ENCODE peak calls at places on chromosomes 13 and 19, in six cellular contexts. R is AG04450, I is heart right ventricle, N is IMR-90, D is thoracic aorta, Q is cardiac muscle cell. E is an unnamed sample. For H3K27me3, the result is how much of the 10 kb centered on the place peaks cover.

GRCh38 chr19:869245-870177 is 10.0 kb downstream of the CFD start:
- DNase-seq in R (peak), I (peak), N (peak), D (peak), Q (peak), E (no peak)

GRCh38 chr19:401836-402535 is 7.0 kb downstream of the C2CD4C start:
- DNase-seq in R (no peak), I (peak), N (no peak), D (no peak), Q (no peak), E (no peak)

GRCh38 chr13:79525458-79525857 is 44.5 kb downstream of the NDFIP2 start:
- DNase-seq in R (no peak), I (no peak), N (no peak), D (no peak), Q (peak), E (no peak)

GRCh38 chr19:41792513-41793413 is 3.6 kb upstream of the CEACAM3 start:
- DNase-seq in R (no peak), I (peak), N (peak), D (no peak), Q (peak), E (peak)

GRCh38 chr13:107457686-107458085 is 757.6 kb downstream of the LIG4 start:
- DNase-seq in R (no peak), I (no peak), N (no peak), D (no peak), Q (no peak), E (no peak)

GRCh38 chr13:73782781-73783180 is 351.4 kb downstream of the KLF12 start:
- DNase-seq in R (peak), I (no peak), N (peak), D (no peak), Q (no peak), E (no peak)

GRCh38 chr13:107138468-107138867 is 570.5 kb upstream of the ARGLU1 start:
- DNase-seq in R (no peak), I (no peak), N (no peak), D (no peak), Q (no peak), E (no peak)

GRCh38 chr13:71758823-71759222 is 108.2 kb downstream of the DACH1 start:
- DNase-seq in R (no peak), I (no peak), N (no peak), D (no peak), Q (peak), E (no peak)

GRCh38 chr13:31627097-31627496 is 112.2 kb upstream of the RXFP2 start:
- DNase-seq in R (no peak), I (no peak), N (peak), D (no peak), Q (peak), E (no peak)

GRCh38 chr13:29925457-29925856 is 75.0 kb upstream of the UBL3 start:
- DNase-seq in R (no peak), I (peak), N (peak), D (peak), Q (peak), E (peak)

GRCh38 chr13:97364031-97364430 is 69.9 kb upstream of the RAP2A start:
- DNase-seq in R (no peak), I (no peak), N (no peak), D (no peak), Q (no peak), E (no peak)

GRCh38 chr13:28329395-28330158 is 165.4 kb downstream of the FLT1 start:
- DNase-seq in R (peak), I (no peak), N (peak), D (peak), Q (peak), E (peak)

GRCh38 chr13:50911937-50912624 is 2.5 kb downstream of the RNASEH2B start:
- DNase-seq in R (peak), I (peak), N (peak), D (peak), Q (peak), E (peak)

DNA sequence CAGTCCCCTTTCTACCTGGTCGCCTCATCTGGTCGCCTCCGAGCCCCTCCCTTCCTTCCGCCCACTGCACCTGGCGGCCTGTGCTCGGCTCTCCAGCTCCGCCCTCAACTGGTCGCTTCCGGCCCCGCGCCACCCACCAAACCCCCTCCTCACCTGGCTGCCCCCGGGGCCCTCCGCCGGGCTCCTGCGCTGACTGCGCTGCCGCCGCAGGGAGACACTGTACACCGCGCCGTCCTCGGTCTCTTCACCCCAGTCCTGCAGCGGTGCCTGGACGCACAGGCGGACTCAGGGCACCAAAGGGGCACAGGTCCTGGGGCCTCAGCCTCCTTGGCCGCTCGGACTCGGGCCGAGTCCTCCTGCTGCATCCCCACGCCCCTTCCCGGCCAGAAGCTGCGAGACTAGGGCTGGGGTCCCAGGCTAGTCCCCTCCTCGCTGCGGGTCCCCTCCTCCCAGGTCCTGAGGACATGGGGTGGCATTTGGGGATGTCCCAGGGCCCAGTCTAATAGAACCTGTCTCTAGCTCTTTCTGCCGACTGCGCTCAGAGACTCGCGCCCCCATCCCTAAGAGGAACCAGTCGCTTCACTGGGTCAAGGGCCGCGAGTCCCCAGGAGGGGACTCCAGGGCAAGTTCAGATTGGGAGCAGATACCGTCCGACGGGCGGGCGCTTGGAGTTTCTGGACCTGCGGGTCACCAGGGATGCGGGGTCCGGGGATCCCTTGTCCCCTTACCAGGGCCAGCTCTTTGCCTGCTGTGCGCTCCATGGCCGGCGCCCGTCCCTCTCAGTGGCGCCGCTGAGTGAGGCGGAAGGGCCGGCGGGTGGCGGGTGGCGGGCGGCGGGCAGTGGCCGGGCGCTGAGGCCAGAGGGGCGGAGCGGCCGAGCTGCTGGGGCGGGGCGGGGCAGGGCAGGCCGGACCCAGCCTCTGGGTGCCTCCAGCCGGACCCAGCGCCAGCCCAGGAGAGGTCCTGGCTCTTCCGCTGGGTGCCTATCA is at the start of gene RGL3:
- DNase-seq in R (no peak), I (peak), N (no peak), D (no peak), Q (no peak), E (peak)
- TF ChIP-seq CTCF in R (no peak), I (no peak), N (no peak), D (no peak), Q (no peak), E (no peak)

GRCh38 chr13:110554946-110555345 is 6.6 kb downstream of the RAB20 start:
- DNase-seq in R (no peak), I (no peak), N (no peak), D (no peak), Q (no peak), E (no peak)

GRCh38 chr13:110557082-110557481 is 4.4 kb downstream of the RAB20 start:
- DNase-seq in R (no peak), I (no peak), N (no peak), D (no peak), Q (no peak), E (no peak)

GRCh38 chr13:110557610-110558305 is 3.8 kb downstream of the RAB20 start:
- DNase-seq in R (no peak), I (no peak), N (no peak), D (no peak), Q (no peak), E (peak)

GRCh38 chr13:110555601-110556223 is 5.8 kb downstream of the RAB20 start:
- DNase-seq in R (no peak), I (no peak), N (no peak), D (no peak), Q (no peak), E (peak)

GRCh38 chr13:110556224-110556606 is 5.3 kb downstream of the RAB20 start:
- DNase-seq in R (no peak), I (no peak), N (no peak), D (no peak), Q (no peak), E (no peak)
- H3K4me3 ChIP-seq in R (no peak), I (no peak), N (no peak), D (no peak), Q (no peak), E (no peak)

DNA sequence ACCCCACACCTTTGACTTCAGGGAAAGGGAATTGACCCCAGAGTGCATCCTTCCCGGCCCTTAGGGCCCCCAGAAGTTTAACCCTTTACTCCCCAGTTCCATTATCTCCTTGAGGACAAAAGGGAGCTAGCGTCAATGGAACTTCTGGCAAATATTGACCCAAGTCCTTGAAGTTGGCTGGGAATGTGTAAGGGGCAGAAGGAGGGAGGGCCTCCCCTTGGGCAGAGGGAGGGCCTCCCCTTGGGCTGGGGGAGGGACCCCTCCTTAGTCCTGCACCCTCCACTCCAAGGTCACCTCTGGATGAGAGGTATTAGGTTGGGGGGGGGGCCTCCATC is 3.0 kb upstream of the TMEM59L start:
- DNase-seq in R (no peak), I (no peak), N (no peak), D (no peak), Q (no peak), E (no peak)
- H3K27me3 ChIP-seq in R (half or more), I (half or more), N (half or more), D (half or more), Q (half or more), E (under half)

GRCh38 chr13:23175920-23176319 is 4.9 kb upstream of the SGCG start:
- DNase-seq in R (no peak), I (no peak), N (peak), D (no peak), Q (peak), E (no peak)
- TF ChIP-seq CTCF in R (peak), I (peak), N (peak), D (peak), Q (peak), E (no peak)

GRCh38 chr13:60398949-60399589 is 2.0 kb downstream of the TDRD3 start:
- DNase-seq in R (no peak), I (no peak), N (peak), D (no peak), Q (peak), E (no peak)
- H3K4me3 ChIP-seq in R (peak), I (peak), N (no peak), D (peak), Q (peak), E (no peak)

GRCh38 chr19:18791315-18791678 is 192 bp upstream of the COMP start:
- DNase-seq in R (no peak), I (no peak), N (no peak), D (no peak), Q (no peak), E (no peak)

GRCh38 chr19:18790566-18791314 is at the start of gene COMP:
- DNase-seq in R (no peak), I (no peak), N (no peak), D (no peak), Q (no peak), E (no peak)

GRCh38 chr19:18789883-18790565 is 1.1 kb downstream of the COMP start:
- DNase-seq in R (no peak), I (no peak), N (no peak), D (no peak), Q (peak), E (no peak)

GRCh38 chr19:18788782-18789421 is 2.2 kb downstream of the COMP start:
- DNase-seq in R (no peak), I (no peak), N (no peak), D (no peak), Q (no peak), E (no peak)

DNA sequence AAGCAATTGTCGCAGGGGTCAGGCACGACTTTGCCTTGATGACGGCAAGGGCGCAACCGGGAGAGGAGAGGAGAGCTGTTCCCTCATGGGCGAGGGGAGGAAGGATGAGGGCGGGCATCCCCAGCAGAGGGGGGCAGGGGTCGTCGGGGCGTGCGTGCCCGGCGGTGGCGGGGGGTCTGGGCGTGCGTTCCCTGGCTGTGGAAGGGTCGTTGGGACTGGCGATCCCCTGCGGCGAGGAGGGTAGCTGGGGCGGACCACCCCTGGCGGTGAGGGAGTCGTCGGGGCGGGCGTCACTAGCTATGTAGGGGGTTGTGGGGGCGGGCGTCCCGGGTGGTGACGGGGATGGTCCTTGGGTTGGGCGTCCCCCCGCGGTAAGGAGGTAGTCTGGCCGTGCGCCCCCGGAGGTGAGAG is 1.7 kb downstream of the COMP start:
- DNase-seq in R (no peak), I (no peak), N (no peak), D (no peak), Q (no peak), E (no peak)
- H3K27me3 ChIP-seq in R (half or more), I (half or more), N (half or more), D (under half), Q (half or more), E (under half)

GRCh38 chr13:33016414-33017409 is at the start of gene KL:
- DNase-seq in R (no peak), I (peak), N (no peak), D (no peak), Q (peak), E (peak)
- TF ChIP-seq CTCF in R (no peak), I (no peak), N (no peak), D (no peak), Q (no peak), E (no peak)

DNA sequence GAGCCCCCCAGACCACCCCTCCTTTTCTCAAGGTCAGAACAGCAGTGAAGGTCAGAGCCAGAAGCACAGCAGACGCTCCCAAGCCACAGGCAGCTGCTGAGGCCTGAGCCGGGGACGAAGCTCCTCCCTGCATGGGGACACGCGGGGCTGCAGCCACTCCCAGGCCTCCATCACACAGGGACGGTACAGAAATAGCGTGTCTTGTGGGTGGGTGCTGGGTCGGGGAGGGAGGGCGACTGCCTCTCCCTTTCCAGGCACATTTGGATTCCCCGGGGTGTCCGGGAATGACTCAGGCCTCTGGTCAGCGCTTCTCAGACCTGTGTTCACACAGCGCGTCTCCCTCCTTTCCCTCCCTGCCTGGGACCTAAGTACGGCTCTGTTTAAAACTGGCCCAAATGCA is 33.2 kb downstream of the RASA3 start:
- DNase-seq in R (peak), I (peak), N (peak), D (peak), Q (peak), E (no peak)
- H3K4me3 ChIP-seq in R (no peak), I (no peak), N (no peak), D (peak), Q (no peak), E (no peak)